ENCODE peak calls at places on chromosomes 16 and 17, in six cellular contexts. W, Y, T, I, K and N are unnamed samples.

GRCh38 chr17:81950501-81950900 is 3.5 kb upstream of the MYADML2 start:
- DNase-seq in W (no peak), Y (no peak), T (no peak), I (no peak), K (no peak), N (no peak)

GRCh38 chr17:10814083-10814482 is 10.2 kb upstream of the TMEM238L start:
- DNase-seq in W (no peak), Y (no peak), T (no peak), I (no peak), K (no peak), N (no peak)

GRCh38 chr17:1865252-1866037 is 35.6 kb downstream of the RPA1 start:
- DNase-seq in W (peak), Y (peak), T (no peak), I (peak), K (peak), N (peak)

GRCh38 chr17:54172654-54173316 is 350.1 kb downstream of the KIF2B start:
- DNase-seq in W (peak), Y (no peak), T (no peak), I (no peak), K (peak), N (no peak)

GRCh38 chr17:48162946-48163506 is 55.5 kb downstream of the SNX11 start:
- DNase-seq in W (peak), Y (no peak), T (no peak), I (no peak), K (peak), N (no peak)

GRCh38 chr16:23694707-23695373 is 16.2 kb downstream of the PLK1 start:
- DNase-seq in W (peak), Y (peak), T (no peak), I (no peak), K (peak), N (no peak)

GRCh38 chr17:48427598-48427997 is 2.4 kb downstream of the SKAP1 start:
- DNase-seq in W (no peak), Y (no peak), T (no peak), I (peak), K (no peak), N (no peak)

GRCh38 chr17:55527520-55528118 is 16.4 kb upstream of the SMIM36 start:
- DNase-seq in W (peak), Y (peak), T (no peak), I (no peak), K (peak), N (peak)

GRCh38 chr17:55458977-55459376 is 37.3 kb upstream of the MMD start:
- DNase-seq in W (peak), Y (peak), T (no peak), I (peak), K (peak), N (peak)

GRCh38 chr17:81976332-81977210 is 858 bp upstream of the ASPSCR1 start:
- DNase-seq in W (no peak), Y (no peak), T (peak), I (peak), K (no peak), N (no peak)

GRCh38 chr17:36812762-36813161 is 124.5 kb upstream of the LHX1 start:
- DNase-seq in W (peak), Y (no peak), T (no peak), I (no peak), K (no peak), N (no peak)

GRCh38 chr17:35666967-35667552 is 64.4 kb upstream of the RASL10B start:
- DNase-seq in W (peak), Y (peak), T (no peak), I (no peak), K (peak), N (no peak)

GRCh38 chr16:2015947-2016208 is 3.7 kb upstream of the NPW start:
- DNase-seq in W (no peak), Y (no peak), T (no peak), I (no peak), K (no peak), N (no peak)

GRCh38 chr16:22813946-22814325 is at the start of gene HS3ST2:
- DNase-seq in W (no peak), Y (no peak), T (peak), I (no peak), K (peak), N (no peak)

GRCh38 chr17:68053237-68054030 is 17.9 kb downstream of the KPNA2 start:
- DNase-seq in W (peak), Y (peak), T (peak), I (no peak), K (peak), N (peak)

GRCh38 chr16:86590501-86591144 is 12.3 kb downstream of the FOXL1 start:
- DNase-seq in W (peak), Y (peak), T (no peak), I (no peak), K (peak), N (peak)

GRCh38 chr17:72244494-72244893 is 123.7 kb downstream of the SOX9 start:
- DNase-seq in W (peak), Y (peak), T (no peak), I (no peak), K (peak), N (no peak)

GRCh38 chr16:70490261-70490660 is 33.1 kb downstream of the COG4 start:
- DNase-seq in W (no peak), Y (peak), T (no peak), I (no peak), K (no peak), N (no peak)

GRCh38 chr16:4613636-4614570 is 785 bp downstream of the UBALD1 start:
- DNase-seq in W (peak), Y (peak), T (peak), I (peak), K (peak), N (no peak)

GRCh38 chr17:28367641-28368305 is 2.3 kb downstream of the VTN start:
- DNase-seq in W (no peak), Y (no peak), T (no peak), I (no peak), K (no peak), N (no peak)

GRCh38 chr16:22670551-22670970 is 143.4 kb upstream of the HS3ST2 start:
- DNase-seq in W (no peak), Y (no peak), T (no peak), I (no peak), K (no peak), N (no peak)

GRCh38 chr17:80468222-80468621 is 8.2 kb downstream of the NPTX1 start:
- DNase-seq in W (no peak), Y (no peak), T (no peak), I (no peak), K (no peak), N (no peak)

GRCh38 chr17:4393806-4394205 is 27.3 kb upstream of the UBE2G1 start:
- DNase-seq in W (no peak), Y (no peak), T (no peak), I (no peak), K (no peak), N (no peak)

GRCh38 chr17:79747508-79748295 is 17.0 kb downstream of the ENPP7 start:
- DNase-seq in W (no peak), Y (no peak), T (no peak), I (no peak), K (no peak), N (no peak)

GRCh38 chr17:57576744-57577143 is 168.4 kb downstream of the CCDC182 start:
- DNase-seq in W (no peak), Y (no peak), T (no peak), I (no peak), K (no peak), N (no peak)

GRCh38 chr16:85528528-85529387 is 84.4 kb upstream of the GSE1 start:
- DNase-seq in W (no peak), Y (no peak), T (no peak), I (peak), K (no peak), N (no peak)

GRCh38 chr17:12590417-12590816 is 75.3 kb upstream of the MYOCD start:
- DNase-seq in W (no peak), Y (no peak), T (no peak), I (no peak), K (no peak), N (no peak)

GRCh38 chr17:5826384-5826783 is 242.1 kb upstream of the NLRP1 start:
- DNase-seq in W (peak), Y (peak), T (no peak), I (no peak), K (no peak), N (peak)

GRCh38 chr16:2859686-2860265 is 1.8 kb upstream of the PRSS22 start:
- DNase-seq in W (no peak), Y (no peak), T (no peak), I (no peak), K (no peak), N (no peak)

GRCh38 chr17:7476474-7476873 is 3.0 kb downstream of the ZBTB4 start:
- DNase-seq in W (peak), Y (peak), T (no peak), I (no peak), K (peak), N (peak)

GRCh38 chr16:56332464-56333079 is 92.8 kb downstream of the AMFR start:
- DNase-seq in W (peak), Y (peak), T (peak), I (no peak), K (peak), N (peak)

GRCh38 chr16:56211471-56211944 is 20.2 kb downstream of the GNAO1 start:
- DNase-seq in W (peak), Y (no peak), T (no peak), I (no peak), K (no peak), N (no peak)